ENCODE peak calls at places on chromosomes 12 and 14, in eight cellular contexts. Z is IMR-90, U is DND-41, N is HCT116, V is mammary epithelial cell, H is HepG2, C is mesenchymal stem cell, G is fibroblast of lung. O is an unnamed sample.

GRCh38 chr12:124453419-124454351 is 113.7 kb downstream of the NCOR2 start:
- DNase-seq in U (peak; percentile 36), N (peak; percentile 85), H (no peak), V (no peak), G (peak; percentile 70), C (peak; percentile 91), Z (peak; percentile 55), O (peak; percentile 74)

GRCh38 chr12:13094349-13094748 is 9.1 kb downstream of the GSG1 start:
- DNase-seq in H (no peak), U (no peak), G (peak; percentile 73), C (peak; percentile 20), Z (peak; percentile 70), N (no peak), V (peak; percentile 54), O (no peak)

GRCh38 chr14:97956944-97957343 is 1159.8 kb downstream of the VRK1 start:
- DNase-seq in H (no peak), C (no peak), Z (no peak), G (no peak), V (no peak), U (no peak), N (no peak), O (no peak)

GRCh38 chr12:56425188-56425587 is 24.0 kb downstream of the TIMELESS start:
- DNase-seq in G (no peak), C (no peak), Z (no peak), U (no peak), V (no peak), H (no peak), N (no peak), O (no peak)

GRCh38 chr14:62462996-62463395 is 582.3 kb downstream of the KCNH5 start:
- DNase-seq in C (no peak), U (no peak), G (no peak), V (peak; percentile 39), H (no peak), N (no peak), Z (no peak), O (no peak)

GRCh38 chr14:69652942-69653680 is 41.7 kb downstream of the SUSD6 start:
- DNase-seq in H (no peak), Z (peak; percentile 47), U (no peak), V (no peak), N (no peak), G (peak; percentile 47), C (no peak), O (peak; percentile 77)

GRCh38 chr14:76701981-76702380 is 59.3 kb upstream of the VASH1 start:
- DNase-seq in G (no peak), U (no peak), H (no peak), V (no peak), N (no peak), Z (no peak), C (no peak), O (no peak)

GRCh38 chr14:69900603-69901002 is 21.4 kb downstream of the SMOC1 start:
- DNase-seq in H (no peak), V (no peak), C (no peak), Z (no peak), N (no peak), G (no peak), U (no peak), O (no peak)

GRCh38 chr12:119679490-119679889 is 11.6 kb downstream of the PRKAB1 start:
- DNase-seq in G (no peak), V (no peak), C (no peak), N (no peak), U (no peak), Z (no peak), H (no peak), O (no peak)

GRCh38 chr12:111168009-111168786 is 200.7 kb downstream of the PHETA1 start:
- DNase-seq in C (no peak), U (no peak), G (no peak), N (no peak), H (no peak), Z (no peak), V (no peak), O (no peak)

GRCh38 chr12:79413796-79414195 is 277.0 kb downstream of the PAWR start:
- DNase-seq in U (no peak), G (no peak), V (no peak), C (no peak), N (no peak), H (no peak), Z (no peak), O (no peak)

GRCh38 chr12:92551853-92552397 is 150.9 kb upstream of the PLEKHG7 start:
- DNase-seq in U (no peak), N (no peak), H (no peak), G (peak; percentile 82), V (peak; percentile 97), C (peak; percentile 75), Z (peak; percentile 73), O (no peak)

GRCh38 chr12:76329163-76329562 is 19.1 kb downstream of the BBS10 start:
- DNase-seq in N (peak; percentile 86), U (no peak), Z (peak; percentile 86), G (peak; percentile 96), V (peak; percentile 58), C (peak; percentile 65), H (no peak), O (no peak)

GRCh38 chr12:121423682-121424631 is 24.0 kb downstream of the RNF34 start:
- DNase-seq in G (no peak), Z (peak; percentile 38), C (peak; percentile 31), N (no peak), U (no peak), V (no peak), H (no peak), O (no peak)

GRCh38 chr14:105332352-105332874 is 17.9 kb downstream of the PACS2 start:
- DNase-seq in H (no peak), C (no peak), U (no peak), Z (no peak), G (no peak), V (no peak), N (no peak), O (no peak)

GRCh38 chr12:70290126-70290525 is 46.9 kb downstream of the CNOT2 start:
- DNase-seq in C (no peak), Z (no peak), N (no peak), H (no peak), G (peak; percentile 6), U (no peak), V (no peak), O (no peak)

GRCh38 chr12:625998-626397 is 37.2 kb downstream of the NINJ2 start:
- DNase-seq in N (no peak), G (no peak), H (no peak), C (no peak), U (no peak), Z (no peak), V (no peak), O (no peak)

GRCh38 chr14:82759691-82760090 is 1226.0 kb upstream of the SEL1L start:
- DNase-seq in V (no peak), H (no peak), C (no peak), G (no peak), N (no peak), U (no peak), Z (no peak), O (no peak)

GRCh38 chr12:24565300-24565699 is 383.6 kb downstream of the BCAT1 start:
- DNase-seq in C (no peak), V (no peak), G (no peak), Z (no peak), H (no peak), U (no peak), N (no peak), O (no peak)

GRCh38 chr12:48677782-48678181 is 4.3 kb downstream of the KANSL2 start:
- DNase-seq in C (peak; percentile 23), V (no peak), G (no peak), U (no peak), N (no peak), Z (peak; percentile 41), H (no peak), O (no peak)

GRCh38 chr12:62602445-62603060 is 135.9 kb downstream of the MON2 start:
- DNase-seq in N (peak; percentile 91), C (peak; percentile 92), V (peak; percentile 85), Z (peak; percentile 90), U (peak; percentile 92), H (peak; percentile 80), G (peak; percentile 94), O (peak; percentile 94)

GRCh38 chr12:75658826-75659823 is 147.7 kb upstream of the KRR1 start:
- DNase-seq in C (peak; percentile 81), U (no peak), N (peak; percentile 85), G (peak; percentile 92), Z (peak; percentile 86), H (no peak), V (peak; percentile 86), O (no peak)

GRCh38 chr12:109842021-109842420 is 8.8 kb upstream of the TRPV4 start:
- DNase-seq in G (no peak), C (no peak), Z (no peak), V (no peak), N (no peak), U (no peak), H (no peak), O (no peak)

DNA sequence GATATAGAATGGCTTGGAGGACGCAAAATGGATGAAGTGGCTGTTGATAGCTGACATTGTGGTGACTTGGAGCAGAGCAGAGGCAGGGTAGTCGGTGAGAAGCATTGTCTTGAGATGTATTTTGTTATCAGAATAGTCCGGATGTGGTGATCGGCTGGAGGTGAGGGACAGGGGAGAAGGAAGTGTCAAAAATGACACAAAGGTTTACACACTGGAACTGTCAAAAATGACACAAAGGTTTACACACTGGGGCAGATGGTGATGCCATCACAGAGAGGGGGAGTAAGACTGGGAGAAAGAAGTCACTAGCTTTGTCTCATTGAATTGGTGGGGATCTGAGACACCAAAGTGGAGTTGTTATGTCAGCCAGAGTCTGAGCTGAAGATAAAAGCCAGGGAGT is 30.1 kb downstream of the CDKL1 start:
- DNase-seq in C (no peak), V (no peak), N (no peak), Z (no peak), H (no peak), G (no peak), U (no peak), O (no peak)
- H3K27ac ChIP-seq in C (no peak overlapping the region), V (no peak overlapping the region), N (no peak overlapping the region), Z (no peak overlapping the region), H (no peak overlapping the region), G (no peak overlapping the region), U (no peak overlapping the region), O (no peak overlapping the region)

GRCh38 chr12:8969861-8970411 is 19.4 kb upstream of the KLRG1 start:
- DNase-seq in H (no peak), V (no peak), N (no peak), G (no peak), U (no peak), Z (no peak), C (no peak), O (no peak)
- H3K9me3 ChIP-seq in H (peaks cover 22% of the 10 kb centered on the region), V (peaks cover 4% of the 10 kb centered on the region), N (peaks cover 11% of the 10 kb centered on the region), G (no peaks in the 10 kb centered on the region), U (peaks cover 17% of the 10 kb centered on the region), Z (peaks cover 8% of the 10 kb centered on the region), C (peaks cover 26% of the 10 kb centered on the region), O (no peaks in the 10 kb centered on the region)

DNA sequence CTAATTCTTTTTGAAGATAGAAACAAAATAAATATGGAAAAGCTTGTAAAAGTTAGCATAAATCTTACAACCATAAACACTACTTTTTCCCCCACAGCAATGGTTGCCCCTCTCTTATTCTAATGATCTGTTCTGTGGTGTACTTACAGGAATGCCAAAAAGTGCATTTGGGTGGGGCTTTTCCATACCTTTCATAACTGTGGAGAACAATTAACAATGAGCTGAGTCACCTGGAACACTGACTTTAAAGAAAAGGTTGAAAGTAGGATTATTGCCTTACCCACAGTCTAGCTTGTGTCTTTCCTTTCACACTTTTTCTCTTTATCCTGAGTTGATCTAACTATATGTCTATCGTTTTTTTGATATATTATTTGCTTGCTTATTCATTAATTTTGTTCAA is 86.9 kb downstream of the TPH2 start:
- DNase-seq in N (no peak), U (no peak), G (no peak), C (no peak), Z (no peak), H (no peak), V (peak; percentile 69), O (no peak)
- H3K4me2 ChIP-seq in N (peak overlapping the region; percentile 20), U (no peak overlapping the region), G (no peak overlapping the region), C (no peak overlapping the region), Z (no peak overlapping the region), H (no peak overlapping the region), V (peak overlapping the region; percentile 71), O (no peak overlapping the region)

GRCh38 chr12:57940052-57940914 is 1.1 kb upstream of the ATP23 start:
- DNase-seq in N (no peak), C (no peak), V (peak; percentile 4), Z (no peak), G (no peak), H (no peak), U (no peak), O (peak; percentile 20)
- H3K27ac ChIP-seq in N (peak overlapping the region; percentile 48), C (no peak overlapping the region), V (no peak overlapping the region), Z (no peak overlapping the region), G (no peak overlapping the region), H (no peak overlapping the region), U (peak overlapping the region; percentile 98), O (peak overlapping the region; percentile 81)

O was measured in OCI-LY7.